ENCODE peak calls at places on chromosomes 3 and 15, in seven cellular contexts. M, N, U, S, G, D and Z are unnamed samples.

GRCh38 chr3:78430741-78431140 is 1337.1 kb downstream of the ROBO1 start:
- DNase-seq in M (no peak), N (no peak), U (no peak), S (no peak), G (no peak), D (no peak), Z (no peak)

GRCh38 chr3:14555835-14556234 is 15.7 kb upstream of the GRIP2 start:
- DNase-seq in M (peak), N (no peak), U (no peak), S (no peak), G (no peak), D (no peak), Z (peak)

GRCh38 chr3:124999317-124999716 is 56.5 kb downstream of the HEG1 start:
- DNase-seq in M (no peak), N (no peak), U (no peak), S (no peak), G (no peak), D (no peak), Z (no peak)

GRCh38 chr15:37028609-37029287 is 71.6 kb downstream of the MEIS2 start:
- DNase-seq in M (no peak), N (no peak), U (no peak), S (no peak), G (no peak), D (no peak), Z (no peak)

GRCh38 chr15:64854041-64854440 is 12.3 kb downstream of the PLEKHO2 start:
- DNase-seq in M (peak), N (no peak), U (no peak), S (no peak), G (peak), D (no peak), Z (no peak)

GRCh38 chr3:126098391-126098858 is 14.5 kb upstream of the SLC41A3 start:
- DNase-seq in M (no peak), N (no peak), U (no peak), S (no peak), G (no peak), D (no peak), Z (no peak)

GRCh38 chr3:150237490-150237889 is 170.6 kb upstream of the TSC22D2 start:
- DNase-seq in M (no peak), N (peak), U (no peak), S (peak), G (no peak), D (no peak), Z (no peak)

GRCh38 chr3:158104346-158105020 is 1.7 kb downstream of the SHOX2 start:
- DNase-seq in M (no peak), N (no peak), U (no peak), S (no peak), G (no peak), D (no peak), Z (no peak)

GRCh38 chr15:59555696-59556095 is 55.9 kb upstream of the GCNT3 start:
- DNase-seq in M (no peak), N (peak), U (no peak), S (peak), G (no peak), D (no peak), Z (no peak)

GRCh38 chr15:69082041-69082502 is 67.6 kb downstream of the NOX5 start:
- DNase-seq in M (no peak), N (peak), U (no peak), S (no peak), G (no peak), D (no peak), Z (no peak)

GRCh38 chr15:60701261-60702019 is 222.5 kb upstream of the ICE2 start:
- DNase-seq in M (no peak), N (no peak), U (no peak), S (no peak), G (no peak), D (no peak), Z (no peak)

GRCh38 chr15:91018178-91018577 is 4.2 kb downstream of the VPS33B start:
- DNase-seq in M (no peak), N (no peak), U (no peak), S (no peak), G (no peak), D (no peak), Z (no peak)

GRCh38 chr15:68051907-68052306 is 2.2 kb upstream of the PIAS1 start:
- DNase-seq in M (no peak), N (no peak), U (no peak), S (no peak), G (no peak), D (no peak), Z (no peak)

GRCh38 chr3:122407946-122408345 is 7.9 kb downstream of the WDR5B start:
- DNase-seq in M (no peak), N (no peak), U (no peak), S (no peak), G (no peak), D (no peak), Z (no peak)

GRCh38 chr3:11950576-11950975 is 53.6 kb upstream of the SYN2 start:
- DNase-seq in M (no peak), N (no peak), U (no peak), S (no peak), G (no peak), D (no peak), Z (no peak)

GRCh38 chr3:134345202-134345601 is 29.0 kb downstream of the AMOTL2 start:
- DNase-seq in M (no peak), N (no peak), U (no peak), S (no peak), G (no peak), D (no peak), Z (no peak)

GRCh38 chr3:7407107-7407506 is 546.2 kb downstream of the GRM7 start:
- DNase-seq in M (no peak), N (peak), U (no peak), S (no peak), G (no peak), D (no peak), Z (no peak)

GRCh38 chr3:40637891-40638290 is 113.1 kb downstream of the ZNF621 start:
- DNase-seq in M (no peak), N (no peak), U (no peak), S (no peak), G (no peak), D (no peak), Z (no peak)

GRCh38 chr3:125121246-125122010 is 65.6 kb upstream of the HEG1 start:
- DNase-seq in M (no peak), N (no peak), U (no peak), S (no peak), G (no peak), D (no peak), Z (no peak)

GRCh38 chr3:159839561-159840379 is 148.9 kb upstream of the IL12A start:
- DNase-seq in M (peak), N (peak), U (no peak), S (no peak), G (no peak), D (no peak), Z (peak)

GRCh38 chr3:12797892-12798558 is 1.5 kb downstream of the CAND2 start:
- DNase-seq in M (no peak), N (no peak), U (no peak), S (no peak), G (no peak), D (no peak), Z (no peak)

GRCh38 chr15:75065467-75065850 is 42.1 kb downstream of the PPCDC start:
- DNase-seq in M (no peak), N (no peak), U (peak), S (no peak), G (no peak), D (peak), Z (no peak)

GRCh38 chr15:98609144-98609852 is 39.0 kb upstream of the IGF1R start:
- DNase-seq in M (peak), N (peak), U (no peak), S (peak), G (no peak), D (no peak), Z (no peak)

DNA sequence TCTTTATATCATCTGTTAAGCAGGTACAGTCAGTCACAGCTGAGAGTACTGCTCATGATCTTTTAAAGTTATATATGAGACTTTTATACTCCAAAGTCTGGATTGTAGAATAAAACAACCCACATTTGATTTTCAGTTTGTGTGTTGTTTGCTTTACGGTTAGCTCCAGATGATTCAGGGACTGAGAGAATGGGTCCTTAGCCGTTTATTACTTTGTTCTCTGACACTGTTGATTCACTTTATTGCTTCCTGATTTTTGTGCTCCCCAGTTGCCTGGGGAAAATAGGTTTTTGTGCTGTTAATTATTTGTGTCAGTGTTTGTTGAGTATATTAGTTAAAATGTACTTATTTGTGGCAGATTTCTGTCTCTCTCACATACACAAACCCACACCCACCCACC is 8.6 kb upstream of the EBLN2 start:
- DNase-seq in M (no peak), N (no peak), U (no peak), S (no peak), G (no peak), D (no peak), Z (no peak)
- H3K27ac ChIP-seq in M (no peak), N (no peak), U (no peak), S (no peak), G (no peak), D (peak), Z (no peak)

DNA sequence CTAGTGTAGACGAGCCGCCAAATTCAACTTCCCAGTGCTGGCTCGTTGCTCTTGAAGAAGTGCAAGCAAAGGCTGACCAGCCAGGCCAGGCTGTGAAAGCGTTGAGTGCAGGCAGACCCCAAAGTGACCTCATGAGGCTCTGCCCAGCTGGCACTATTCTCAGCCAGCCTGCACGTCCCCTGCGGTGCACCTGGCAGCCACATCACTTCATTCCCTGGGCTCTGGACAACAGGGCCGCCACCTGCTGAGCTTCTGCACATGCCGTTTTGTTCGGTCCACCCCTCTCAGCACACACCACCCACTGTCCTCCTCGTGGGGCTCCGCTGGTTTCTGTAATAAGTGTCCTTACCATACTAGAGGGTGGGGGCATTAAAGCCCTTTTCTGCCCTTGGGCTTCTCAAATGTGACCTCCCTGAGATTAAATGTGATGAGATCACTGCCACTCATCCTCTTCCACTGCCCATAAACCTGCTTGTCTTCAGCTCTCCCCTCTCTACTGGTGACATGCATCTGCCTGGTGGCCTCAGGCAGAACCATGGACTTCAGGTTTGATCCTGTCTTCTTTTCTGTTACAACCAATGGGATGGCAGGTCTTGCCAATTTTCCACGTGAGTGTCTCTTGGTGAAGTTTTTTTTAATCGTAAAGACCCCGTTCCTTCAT is 6.1 kb downstream of the RASGRF1 start:
- DNase-seq in M (no peak), N (no peak), U (no peak), S (no peak), G (no peak), D (no peak), Z (no peak)
- H3K27ac ChIP-seq in M (no peak), N (no peak), U (no peak), S (no peak), G (no peak), D (no peak), Z (no peak)

GRCh38 chr3:172333042-172333377 is 115.2 kb downstream of the GHSR start:
- DNase-seq in M (no peak), N (no peak), U (no peak), S (no peak), G (no peak), D (no peak), Z (no peak)
- H3K27ac ChIP-seq in M (no peak), N (no peak), U (no peak), S (peak), G (no peak), D (no peak), Z (no peak)

GRCh38 chr3:169137943-169138342 is 525.6 kb downstream of the MECOM start:
- DNase-seq in M (no peak), N (no peak), U (no peak), S (no peak), G (no peak), D (no peak), Z (no peak)
- H3K27ac ChIP-seq in M (no peak), N (no peak), U (no peak), S (no peak), G (no peak), D (no peak), Z (no peak)

GRCh38 chr15:85405467-85405866 is 25.1 kb downstream of the AKAP13 start:
- DNase-seq in M (no peak), N (no peak), U (no peak), S (no peak), G (no peak), D (no peak), Z (no peak)
- H3K27ac ChIP-seq in M (no peak), N (peak), U (no peak), S (no peak), G (no peak), D (no peak), Z (no peak)